ENCODE peak calls at places on chromosomes 3 and 15, in four cellular contexts. C, K, M and Q are unnamed samples. For H3K36me3, the result is how much of the 10 kb centered on the place peaks cover.

GRCh38 chr3:112873632-112874031 is 27.0 kb upstream of the CD200R1L start:
- DNase-seq in C (no peak), K (no peak), M (no peak), Q (no peak)

GRCh38 chr3:16060945-16061344 is 113.5 kb upstream of the GALNT15 start:
- DNase-seq in C (peak), K (peak), M (peak), Q (peak)

GRCh38 chr3:43389388-43390254 is 103.3 kb downstream of the SNRK start:
- DNase-seq in C (peak), K (peak), M (no peak), Q (peak)

GRCh38 chr3:140384876-140385275 is 293.0 kb upstream of the TRIM42 start:
- DNase-seq in C (no peak), K (no peak), M (no peak), Q (peak)

GRCh38 chr3:71973337-71974030 is 188.5 kb upstream of the PROK2 start:
- DNase-seq in C (no peak), K (no peak), M (no peak), Q (peak)

GRCh38 chr15:69116391-69116790 is 44.0 kb upstream of the GLCE start:
- DNase-seq in C (peak), K (no peak), M (no peak), Q (no peak)

GRCh38 chr15:67242665-67243064 is 11.8 kb downstream of the AAGAB start:
- DNase-seq in C (no peak), K (no peak), M (no peak), Q (peak)

GRCh38 chr15:60318236-60318867 is 79.4 kb downstream of the ANXA2 start:
- DNase-seq in C (no peak), K (no peak), M (no peak), Q (no peak)

GRCh38 chr15:64586259-64586658 is 125.9 kb downstream of the ZNF609 start:
- DNase-seq in C (no peak), K (no peak), M (no peak), Q (no peak)

GRCh38 chr3:43291546-43291945 is 5.2 kb downstream of the SNRK start:
- DNase-seq in C (no peak), K (no peak), M (no peak), Q (no peak)

GRCh38 chr15:91291673-91292072 is 191.6 kb downstream of the SV2B start:
- DNase-seq in C (no peak), K (peak), M (no peak), Q (peak)

GRCh38 chr3:56928379-56929068 is 126.8 kb upstream of the ARHGEF3 start:
- DNase-seq in C (no peak), K (no peak), M (no peak), Q (no peak)

GRCh38 chr3:16452265-16452664 is 61.2 kb downstream of the RFTN1 start:
- DNase-seq in C (no peak), K (peak), M (no peak), Q (peak)

GRCh38 chr3:146138904-146139303 is 22.1 kb downstream of the PLOD2 start:
- DNase-seq in C (no peak), K (no peak), M (no peak), Q (no peak)

GRCh38 chr3:114727373-114727772 is 419.7 kb downstream of the ZBTB20 start:
- DNase-seq in C (no peak), K (no peak), M (no peak), Q (no peak)

GRCh38 chr3:88192631-88193030 is 42.9 kb downstream of the C3orf38 start:
- DNase-seq in C (no peak), K (no peak), M (no peak), Q (no peak)

DNA sequence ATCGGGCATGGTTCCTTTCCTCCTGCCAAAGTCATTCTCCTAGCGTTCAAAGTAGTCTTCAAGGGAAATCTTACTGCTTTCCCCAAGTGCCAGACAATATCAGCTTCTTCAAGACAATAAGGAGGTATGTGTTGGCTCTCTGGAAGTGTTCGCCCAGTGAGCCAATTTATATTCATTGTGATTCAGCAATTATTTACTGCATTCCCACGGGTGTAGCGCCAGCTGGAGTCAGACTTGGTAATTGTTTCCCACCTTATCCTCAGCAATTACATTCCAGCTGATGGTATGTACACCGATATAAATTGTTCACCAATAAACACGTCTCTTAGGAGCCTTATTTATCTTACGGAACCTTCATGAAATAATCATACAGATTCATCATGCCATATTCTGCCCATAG is 103.6 kb upstream of the CTNNB1 start:
- DNase-seq in C (no peak), K (no peak), M (no peak), Q (no peak)
- TF ChIP-seq CTCF in C (no peak), K (no peak), M (no peak), Q (no peak)

DNA sequence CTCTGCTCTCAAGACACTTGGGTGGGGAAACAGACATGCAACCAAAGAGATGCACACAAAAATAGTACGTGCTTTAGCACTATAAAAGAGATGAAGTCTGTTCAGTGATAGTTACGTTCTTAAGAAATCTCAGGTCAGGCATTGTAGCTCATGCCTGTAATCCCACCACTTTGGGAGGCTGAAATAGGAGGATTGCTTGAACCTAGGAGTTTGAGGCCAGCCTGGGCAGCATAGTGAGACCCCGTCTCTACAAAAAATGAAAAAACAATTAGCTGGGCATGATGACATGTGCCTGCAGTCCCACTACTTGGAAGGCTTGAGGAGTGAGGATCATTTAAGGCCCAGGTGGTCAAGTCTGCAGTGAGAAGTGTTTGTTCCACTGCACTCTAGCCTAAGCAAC is 35.4 kb upstream of the GP5 start:
- DNase-seq in C (no peak), K (no peak), M (no peak), Q (no peak)
- H3K36me3 ChIP-seq in C (half or more), K (under half), M (under half), Q (under half)

GRCh38 chr3:108818404-108818803 is 4.2 kb upstream of the TRAT1 start:
- DNase-seq in C (no peak), K (peak), M (peak), Q (peak)
- TF ChIP-seq CTCF in C (no peak), K (no peak), M (peak), Q (peak)

DNA sequence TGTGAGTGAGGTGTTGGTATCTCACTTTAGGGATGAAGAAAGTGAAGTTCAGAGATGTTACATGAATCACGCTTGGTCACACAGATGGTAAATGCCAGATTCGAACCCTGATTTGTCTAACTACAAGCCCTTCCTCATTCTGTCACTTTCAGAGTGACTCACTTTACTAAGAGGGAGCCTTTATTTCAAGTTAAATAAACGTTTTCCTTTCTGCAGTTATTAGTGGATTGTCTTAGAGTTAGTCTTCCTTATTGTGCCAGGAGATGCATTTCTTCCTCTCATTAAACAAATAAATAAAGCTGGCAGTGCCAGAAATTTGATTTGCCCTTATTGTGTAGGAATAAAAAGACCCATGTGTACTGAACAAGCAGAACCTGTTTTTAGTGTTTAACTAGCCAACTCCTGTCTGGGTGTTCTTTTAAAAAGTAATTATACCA is 162.5 kb downstream of the AKAP13 start:
- DNase-seq in C (no peak), K (peak), M (no peak), Q (peak)
- H3K36me3 ChIP-seq in C (under half), K (under half), M (under half), Q (under half)

DNA sequence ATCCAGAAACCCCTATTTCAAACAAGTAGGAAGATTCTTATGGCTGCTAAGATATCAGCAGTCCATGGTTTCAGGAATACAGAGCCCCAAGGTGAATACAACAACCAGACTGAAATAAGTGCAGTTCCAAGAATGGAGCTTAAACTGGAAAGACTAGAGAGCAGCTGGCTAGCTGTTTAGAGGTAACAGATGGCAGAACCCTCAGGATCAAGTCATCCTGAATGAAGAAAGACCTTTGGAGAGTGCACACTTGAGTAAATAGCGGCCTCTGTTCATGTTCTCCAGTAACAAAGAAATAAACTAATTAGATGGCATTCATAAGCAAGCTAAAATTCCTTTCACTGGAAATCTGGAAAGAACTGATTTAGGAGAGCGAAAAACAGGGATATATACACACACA is 968.4 kb downstream of the FHIT start:
- DNase-seq in C (no peak), K (no peak), M (no peak), Q (no peak)
- TF ChIP-seq CTCF in C (no peak), K (no peak), M (no peak), Q (no peak)

GRCh38 chr3:138727371-138727770 is 107.4 kb downstream of the PIK3CB start:
- DNase-seq in C (no peak), K (no peak), M (no peak), Q (no peak)

GRCh38 chr3:138729279-138729678 is 105.4 kb downstream of the PIK3CB start:
- DNase-seq in C (no peak), K (no peak), M (no peak), Q (no peak)

GRCh38 chr3:138726966-138727365 is 107.8 kb downstream of the PIK3CB start:
- DNase-seq in C (no peak), K (peak), M (no peak), Q (peak)

GRCh38 chr3:138732465-138732864 is 102.3 kb downstream of the PIK3CB start:
- DNase-seq in C (no peak), K (no peak), M (no peak), Q (no peak)
- H3K36me3 ChIP-seq in C (under half), K (under half), M (under half), Q (under half)

DNA sequence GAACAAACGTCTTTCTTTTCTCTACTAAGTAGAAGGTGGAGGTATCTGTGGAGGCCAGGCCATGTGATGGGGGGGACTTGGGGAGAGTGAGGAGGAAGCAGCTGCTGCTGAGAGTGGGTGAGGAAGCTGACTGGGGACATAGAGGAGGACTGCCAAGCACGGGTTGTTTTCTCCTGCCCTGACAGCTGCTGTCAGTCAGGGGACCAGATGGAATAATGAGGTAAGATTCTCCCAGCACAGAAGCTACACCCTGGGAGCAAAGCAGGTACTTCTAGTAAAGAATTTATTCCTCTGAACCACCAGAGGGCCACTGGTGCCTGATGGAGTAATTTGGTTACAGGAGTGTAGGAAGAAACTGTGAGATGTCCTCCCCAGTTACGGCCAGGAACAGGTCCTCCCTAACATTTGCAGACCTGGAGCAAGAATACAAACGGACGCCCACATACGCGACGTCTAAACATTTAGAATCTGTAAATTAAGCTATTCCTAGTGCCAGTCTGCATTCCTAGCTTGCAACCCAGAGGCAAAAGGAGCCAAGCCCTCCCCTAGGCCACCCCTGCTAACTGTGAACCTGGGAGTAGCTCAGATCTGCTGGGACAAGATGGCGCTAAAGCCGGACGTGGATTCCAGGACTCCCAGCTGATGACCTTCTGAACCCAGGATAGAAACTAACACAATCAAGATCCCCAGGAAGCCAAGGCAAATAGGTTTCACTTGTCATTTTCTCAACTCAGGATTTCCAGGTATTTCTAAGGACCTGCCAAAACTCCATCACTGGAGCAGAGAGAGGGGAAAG is 14.8 kb downstream of the CRYGS start:
- DNase-seq in C (no peak), K (no peak), M (no peak), Q (no peak)
- TF ChIP-seq CTCF in C (no peak), K (no peak), M (no peak), Q (peak)

GRCh38 chr3:157145566-157145965 is 14.4 kb downstream of the CCNL1 start:
- DNase-seq in C (no peak), K (no peak), M (no peak), Q (no peak)
- H3K36me3 ChIP-seq in C (half or more), K (under half), M (under half), Q (under half)

GRCh38 chr15:35914573-35914972 is 368.6 kb upstream of the DPH6 start:
- DNase-seq in C (no peak), K (no peak), M (no peak), Q (no peak)

GRCh38 chr15:35911052-35911780 is 365.3 kb upstream of the DPH6 start:
- DNase-seq in C (no peak), K (no peak), M (no peak), Q (no peak)

GRCh38 chr15:35909414-35909813 is 363.4 kb upstream of the DPH6 start:
- DNase-seq in C (no peak), K (no peak), M (no peak), Q (peak)

GRCh38 chr15:35910227-35910626 is 364.3 kb upstream of the DPH6 start:
- DNase-seq in C (no peak), K (no peak), M (no peak), Q (no peak)

DNA sequence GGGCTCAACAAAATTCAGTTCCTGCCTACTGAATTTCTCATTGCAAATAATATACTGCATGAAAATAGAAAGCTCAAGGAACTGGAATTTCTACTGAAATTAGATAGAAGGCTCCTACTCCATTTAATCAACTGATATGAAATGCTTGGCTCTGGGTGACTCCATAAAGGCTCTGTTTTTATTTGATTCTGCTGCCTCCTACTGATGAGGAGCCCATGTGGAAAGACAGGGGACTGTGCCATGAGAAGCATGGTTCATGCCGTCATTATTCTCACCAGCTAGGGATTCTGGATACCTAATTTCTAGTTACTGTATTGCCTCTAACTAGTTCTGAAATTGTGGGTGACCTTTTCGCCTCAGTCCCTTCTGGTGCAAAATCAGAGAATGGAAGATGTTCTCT is 366.2 kb upstream of the DPH6 start:
- DNase-seq in C (no peak), K (peak), M (no peak), Q (peak)
- TF ChIP-seq CTCF in C (peak), K (no peak), M (no peak), Q (peak)